ENCODE peak calls at places on chromosomes 11 and 22, in five cellular contexts. K, Y, G, R and F are unnamed samples. For H3K9me3, the result is how much of the 10 kb centered on the place peaks cover.

GRCh38 chr11:9357041-9357440 is 27.4 kb upstream of the IPO7 start:
- DNase-seq in K (no peak), Y (no peak), R (no peak), G (no peak), F (no peak)

GRCh38 chr11:101061606-101062005 is 68.0 kb downstream of the PGR start:
- DNase-seq in K (no peak), G (no peak), R (no peak), Y (no peak), F (no peak)

GRCh38 chr22:45769569-45770210 is 98.1 kb downstream of the ATXN10 start:
- DNase-seq in G (no peak), R (no peak), Y (no peak), K (no peak), F (no peak)

GRCh38 chr11:118939948-118940598 is 14.3 kb upstream of the BCL9L start:
- DNase-seq in G (no peak), Y (peak), R (peak), K (no peak), F (no peak)

GRCh38 chr22:34429314-34429713 is 509.0 kb upstream of the LARGE1 start:
- DNase-seq in K (no peak), R (no peak), Y (no peak), G (no peak), F (no peak)

GRCh38 chr11:14672635-14673034 is 29.0 kb downstream of the PDE3B start:
- DNase-seq in Y (no peak), K (no peak), G (no peak), R (no peak), F (no peak)

GRCh38 chr11:119066481-119066880 is 1.1 kb upstream of the VPS11 start:
- DNase-seq in Y (no peak), K (no peak), G (no peak), R (no peak), F (no peak)

GRCh38 chr11:34274712-34275398 is 83.0 kb downstream of the ABTB2 start:
- DNase-seq in G (peak), Y (peak), K (peak), R (peak), F (peak)

GRCh38 chr11:114176321-114176720 is 116.8 kb downstream of the ZBTB16 start:
- DNase-seq in R (no peak), G (no peak), Y (no peak), K (no peak), F (peak)

GRCh38 chr11:20226936-20227335 is 66.7 kb upstream of the DBX1 start:
- DNase-seq in R (no peak), K (no peak), Y (no peak), G (no peak), F (no peak)

GRCh38 chr11:120659076-120659475 is 147.5 kb downstream of the GRIK4 start:
- DNase-seq in K (no peak), Y (no peak), G (no peak), R (no peak), F (no peak)

GRCh38 chr11:17839450-17839849 is 104.9 kb downstream of the KCNC1 start:
- DNase-seq in R (no peak), Y (no peak), G (no peak), K (no peak), F (no peak)

GRCh38 chr11:119422505-119423416 is at the start of gene THY1:
- DNase-seq in R (peak), K (no peak), Y (no peak), G (no peak), F (no peak)

GRCh38 chr11:122441702-122442092 is 213.8 kb upstream of the UBASH3B start:
- DNase-seq in K (no peak), R (peak), G (no peak), Y (no peak), F (no peak)

GRCh38 chr11:70043482-70043881 is 34.6 kb upstream of the ANO1 start:
- DNase-seq in R (no peak), G (no peak), Y (no peak), K (no peak), F (no peak)
- H3K9me3 ChIP-seq in R (under half), G (under half), Y (under half), K (under half), F (under half)

GRCh38 chr11:59707371-59707770 is 6.3 kb downstream of the OR10V1 start:
- DNase-seq in G (no peak), R (no peak), Y (no peak), K (no peak), F (no peak)

GRCh38 chr11:59708537-59708936 is 5.1 kb downstream of the OR10V1 start:
- DNase-seq in R (no peak), Y (no peak), G (no peak), K (no peak), F (no peak)

GRCh38 chr11:59705281-59705680 is 8.4 kb downstream of the OR10V1 start:
- DNase-seq in G (no peak), R (no peak), K (no peak), Y (no peak), F (no peak)

GRCh38 chr11:59710136-59710847 is 3.4 kb downstream of the OR10V1 start:
- DNase-seq in Y (no peak), G (no peak), R (no peak), K (no peak), F (no peak)

GRCh38 chr11:59706518-59707285 is 6.9 kb downstream of the OR10V1 start:
- DNase-seq in Y (no peak), R (peak), G (no peak), K (no peak), F (no peak)
- H3K9me3 ChIP-seq in Y (under half), R (under half), G (under half), K (under half), F (under half)

GRCh38 chr11:37688461-37688860 is 1090.4 kb upstream of the RAG2 start:
- DNase-seq in K (no peak), Y (no peak), G (no peak), R (no peak), F (no peak)

GRCh38 chr11:37695283-37695682 is 1097.2 kb upstream of the RAG2 start:
- DNase-seq in R (no peak), K (no peak), Y (no peak), G (no peak), F (no peak)

GRCh38 chr11:37687130-37687529 is 1089.1 kb upstream of the RAG2 start:
- DNase-seq in Y (no peak), G (no peak), K (no peak), R (no peak), F (no peak)

GRCh38 chr11:37689951-37690350 is 1091.9 kb upstream of the RAG2 start:
- DNase-seq in K (no peak), Y (no peak), R (no peak), G (no peak), F (no peak)
- H3K9me3 ChIP-seq in K (under half), Y (under half), R (under half), G (under half), F (under half)

DNA sequence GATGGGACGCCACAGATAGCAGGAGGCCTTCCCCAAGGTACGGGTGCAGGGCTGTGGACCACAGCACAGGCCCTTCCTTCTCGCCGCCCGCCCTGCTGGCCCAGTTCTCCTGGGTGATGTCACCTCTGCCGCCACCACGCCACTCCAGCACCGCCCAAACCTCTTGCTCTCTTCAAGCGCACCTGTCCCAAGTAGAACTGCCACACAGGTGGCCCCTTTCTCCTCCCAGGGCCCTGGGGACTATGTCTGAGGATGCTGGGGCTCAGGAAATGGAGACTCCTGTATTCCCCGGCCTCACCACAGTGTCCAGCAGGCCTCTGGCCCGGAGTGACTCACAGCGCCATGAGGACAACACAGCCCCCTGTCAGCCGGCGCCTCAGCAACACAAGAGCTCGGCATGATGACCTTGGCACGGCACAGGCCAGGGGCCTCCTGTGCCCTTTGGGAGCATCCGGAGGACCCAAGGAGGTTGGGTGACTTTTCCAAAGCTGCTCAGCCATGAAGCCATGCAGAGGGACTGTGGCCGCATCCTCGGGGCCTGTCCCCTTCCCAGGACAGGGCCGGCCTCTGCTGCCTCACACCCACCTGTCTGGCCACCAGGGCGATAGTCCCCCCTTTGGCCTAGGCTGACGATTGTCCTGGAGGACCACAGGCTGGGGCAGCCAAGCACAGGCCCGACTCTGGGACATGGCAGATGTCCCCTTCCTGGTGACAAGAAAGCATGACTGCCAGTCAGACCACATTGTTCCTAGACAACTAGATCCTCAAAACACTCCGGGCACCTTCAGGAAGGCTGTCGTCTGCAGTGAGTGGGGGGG is 1023.5 kb downstream of the BRD1 start:
- DNase-seq in K (no peak), Y (no peak), G (no peak), R (no peak), F (no peak)
- H3K9me3 ChIP-seq in K (under half), Y (under half), G (under half), R (under half), F (under half)

GRCh38 chr11:74543991-74544390 is 48.4 kb upstream of the POLD3 start:
- DNase-seq in Y (no peak), G (no peak), K (no peak), R (peak), F (no peak)
- H3K9me3 ChIP-seq in Y (under half), G (under half), K (under half), R (under half), F (under half)